ENCODE peak calls at places on chromosomes 2 and 18, in five cellular contexts. J is activated CD8-positive, alpha-beta memory T cell treated with anti-CD3 and anti-CD28 coated beads for 4 hours; N is adrenal gland; T is B cell; Z is NCI-H1436. K is an unnamed sample.

GRCh38 chr18:10878703-10879102 is 270.7 kb downstream of the PIEZO2 start:
- DNase-seq in Z (no peak), J (no peak), T (no peak), N (no peak), K (peak; percentile 54)

GRCh38 chr2:27211241-27211942 is 449 bp upstream of the ATRAID start:
- DNase-seq in T (no peak), Z (no peak), N (no peak), J (no peak), K (peak; percentile 42)

GRCh38 chr2:98063289-98063688 is 23.7 kb upstream of the VWA3B start:
- DNase-seq in N (no peak), Z (no peak), J (no peak), T (no peak), K (no peak)

GRCh38 chr2:160968183-160968582 is 192.0 kb upstream of the TANK start:
- DNase-seq in Z (no peak), J (no peak), T (no peak), N (no peak), K (no peak)

GRCh38 chr2:37721219-37721600 is 49.8 kb upstream of the CDC42EP3 start:
- DNase-seq in J (no peak), Z (no peak), T (no peak), N (no peak), K (no peak)

GRCh38 chr2:214076527-214076926 is 334.3 kb upstream of the VWC2L start:
- DNase-seq in T (no peak), Z (no peak), N (no peak), J (no peak), K (no peak)

GRCh38 chr2:172613610-172614231 is 57.8 kb downstream of the PDK1 start:
- DNase-seq in T (no peak), Z (no peak), J (no peak), N (no peak), K (no peak)

GRCh38 chr2:226002438-226002837 is 602.9 kb downstream of the NYAP2 start:
- DNase-seq in T (no peak), N (no peak), Z (no peak), J (no peak), K (no peak)

GRCh38 chr2:70772486-70773155 is 4.6 kb upstream of the ADD2 start:
- DNase-seq in Z (no peak), T (no peak), N (no peak), J (no peak), K (no peak)

GRCh38 chr2:100776445-100776844 is 43.5 kb upstream of the NPAS2 start:
- DNase-seq in J (no peak), N (no peak), Z (no peak), T (no peak), K (no peak)

GRCh38 chr18:44130365-44130942 is 550.2 kb upstream of the SETBP1 start:
- DNase-seq in N (no peak), Z (peak; percentile 55), J (no peak), T (peak; percentile 47), K (peak; percentile 23)

GRCh38 chr2:86603892-86604291 is 19.8 kb downstream of the RNF103 start:
- DNase-seq in Z (no peak), N (no peak), J (no peak), T (no peak), K (no peak)

GRCh38 chr2:20599001-20599600 is 51.8 kb downstream of the HS1BP3 start:
- DNase-seq in J (no peak), Z (no peak), T (no peak), N (peak; percentile 77), K (no peak)

GRCh38 chr18:2589345-2590060 is 18.1 kb downstream of the NDC80 start:
- DNase-seq in J (no peak), Z (no peak), T (no peak), N (no peak), K (no peak)

GRCh38 chr2:36411962-36412444 is 56.4 kb downstream of the CRIM1 start:
- DNase-seq in Z (no peak), J (no peak), N (no peak), T (no peak), K (no peak)

GRCh38 chr18:14924226-14924625 is 176.3 kb downstream of the ANKRD30B start:
- DNase-seq in T (no peak), Z (no peak), N (no peak), J (no peak), K (no peak)

GRCh38 chr2:196427996-196428634 is 211.4 kb upstream of the CCDC150 start:
- DNase-seq in N (no peak), T (no peak), J (no peak), Z (peak; percentile 13), K (no peak)

GRCh38 chr18:40708726-40709125 is 1246.3 kb upstream of the PIK3C3 start:
- DNase-seq in Z (no peak), T (no peak), J (no peak), N (no peak), K (no peak)

GRCh38 chr2:201909348-201909747 is 103.0 kb downstream of the CDK15 start:
- DNase-seq in T (no peak), J (no peak), N (no peak), Z (no peak), K (no peak)

GRCh38 chr2:134284119-134284670 is 30.3 kb downstream of the MGAT5 start:
- DNase-seq in N (no peak), J (no peak), T (no peak), Z (no peak), K (no peak)

GRCh38 chr2:235595420-235596010 is 101.7 kb downstream of the AGAP1 start:
- DNase-seq in T (no peak), J (no peak), N (peak; percentile 73), Z (peak; percentile 58), K (peak; percentile 71)

GRCh38 chr2:120684691-120685402 is 50.8 kb upstream of the GLI2 start:
- DNase-seq in N (no peak), T (no peak), Z (no peak), J (no peak), K (no peak)

GRCh38 chr2:97701186-97701585 is 12.2 kb upstream of the ZAP70 start:
- DNase-seq in N (no peak), J (no peak), Z (no peak), T (no peak), K (no peak)

GRCh38 chr2:235950473-235950809 is 217.7 kb downstream of the GBX2 start:
- DNase-seq in J (no peak), T (no peak), Z (no peak), N (no peak), K (no peak)

GRCh38 chr2:9360701-9361100 is 62.6 kb downstream of the ITGB1BP1 start:
- DNase-seq in N (no peak), J (no peak), T (no peak), Z (no peak), K (no peak)

GRCh38 chr2:224357098-224357901 is 44.6 kb downstream of the FAM124B start:
- DNase-seq in T (peak; percentile 70), N (peak; percentile 53), Z (peak; percentile 39), J (peak; percentile 13), K (peak; percentile 73)

GRCh38 chr2:43293744-43294695 is 67.6 kb upstream of the ZFP36L2 start:
- DNase-seq in N (no peak), J (peak; percentile 28), Z (no peak), T (peak; percentile 45), K (peak; percentile 88)

GRCh38 chr18:73101977-73102376 is 234.2 kb upstream of the NETO1 start:
- DNase-seq in J (no peak), Z (no peak), N (no peak), T (no peak), K (no peak)

GRCh38 chr2:63056309-63057065 is 5.9 kb downstream of the OTX1 start:
- DNase-seq in Z (no peak), J (no peak), N (no peak), T (no peak), K (peak; percentile 75)

GRCh38 chr2:240393831-240394410 is 41.5 kb upstream of the GPC1 start:
- DNase-seq in Z (no peak), N (no peak), J (no peak), T (peak; percentile 14), K (no peak)

GRCh38 chr2:62868947-62869346 is 163.4 kb downstream of the EHBP1 start:
- DNase-seq in J (no peak), T (no peak), Z (no peak), N (no peak), K (no peak)

GRCh38 chr2:238285653-238286082 is 2.7 kb downstream of the PER2 start:
- DNase-seq in T (no peak), N (no peak), Z (no peak), J (no peak), K (no peak)

GRCh38 chr18:49733896-49734585 is 79.3 kb downstream of the ACAA2 start:
- DNase-seq in Z (no peak), J (no peak), N (no peak), T (no peak), K (no peak)

GRCh38 chr2:186058604-186059003 is 320.0 kb downstream of the FSIP2 start:
- DNase-seq in N (no peak), J (no peak), T (no peak), Z (peak; percentile 16), K (no peak)